ENCODE peak calls at places on chromosomes 4 and X, in four cellular contexts. D is OCI-LY7, K is brain microvascular endothelial cell, O is AG09309. P is an unnamed sample.

GRCh38 chr4:168803727-168804126 is 206.3 kb downstream of the CBR4 start:
- DNase-seq in D (no peak), K (peak), O (peak), P (no peak)

GRCh38 chr4:164779811-164780216 is 25.9 kb downstream of the SMIM31 start:
- DNase-seq in D (peak), K (peak), O (peak), P (peak)

GRCh38 chr4:167826281-167826680 is 266.1 kb upstream of the ANXA10 start:
- DNase-seq in D (no peak), K (no peak), O (no peak), P (no peak)

GRCh38 chr4:4486969-4487368 is 54.9 kb downstream of the STX18 start:
- DNase-seq in D (no peak), K (no peak), O (no peak), P (no peak)

GRCh38 chr4:161822174-161822573 is 341.6 kb downstream of the FSTL5 start:
- DNase-seq in D (no peak), K (no peak), O (no peak), P (no peak)

GRCh38 chr4:177450421-177451107 is 8.3 kb upstream of the AGA start:
- DNase-seq in D (no peak), K (no peak), O (peak), P (no peak)

GRCh38 chr4:20288846-20289512 is 37.3 kb downstream of the SLIT2 start:
- DNase-seq in D (no peak), K (no peak), O (no peak), P (no peak)

GRCh38 chrX:118038614-118039365 is 77.8 kb downstream of the KLHL13 start:
- DNase-seq in D (no peak), K (no peak), O (no peak), P (no peak)

GRCh38 chrX:2188840-2189239 is 311.9 kb downstream of the DHRSX start:
- DNase-seq in D (no peak), K (no peak), O (no peak), P (no peak)

GRCh38 chrX:24426340-24426913 is 38.7 kb upstream of the PDK3 start:
- DNase-seq in D (peak), K (no peak), O (no peak), P (no peak)

GRCh38 chr4:22356996-22357596 is 158.8 kb downstream of the ADGRA3 start:
- DNase-seq in D (no peak), K (peak), O (peak), P (no peak)

GRCh38 chr4:92969650-92970370 is 666.0 kb downstream of the GRID2 start:
- DNase-seq in D (no peak), K (peak), O (peak), P (no peak)

GRCh38 chr4:147628415-147628814 is 11.2 kb downstream of the TMEM184C start:
- DNase-seq in D (no peak), K (no peak), O (no peak), P (no peak)

GRCh38 chrX:136534131-136534530 is 2.1 kb downstream of the VGLL1 start:
- DNase-seq in D (no peak), K (no peak), O (no peak), P (no peak)

GRCh38 chr4:166324321-166324720 is 451.3 kb downstream of the TLL1 start:
- DNase-seq in D (peak), K (peak), O (no peak), P (no peak)

GRCh38 chr4:61532324-61532723 is 332.2 kb downstream of the ADGRL3 start:
- DNase-seq in D (no peak), K (no peak), O (no peak), P (no peak)

GRCh38 chrX:7993873-7994272 is 66.7 kb upstream of the PNPLA4 start:
- DNase-seq in D (no peak), K (no peak), O (no peak), P (no peak)

GRCh38 chrX:7996851-7997250 is 69.6 kb upstream of the PNPLA4 start:
- DNase-seq in D (no peak), K (no peak), O (no peak), P (no peak)

GRCh38 chrX:7996414-7996813 is 69.2 kb upstream of the PNPLA4 start:
- DNase-seq in D (peak), K (peak), O (no peak), P (no peak)
- TF ChIP-seq CTCF in D (peak), K (peak), O (peak), P (peak)

DNA sequence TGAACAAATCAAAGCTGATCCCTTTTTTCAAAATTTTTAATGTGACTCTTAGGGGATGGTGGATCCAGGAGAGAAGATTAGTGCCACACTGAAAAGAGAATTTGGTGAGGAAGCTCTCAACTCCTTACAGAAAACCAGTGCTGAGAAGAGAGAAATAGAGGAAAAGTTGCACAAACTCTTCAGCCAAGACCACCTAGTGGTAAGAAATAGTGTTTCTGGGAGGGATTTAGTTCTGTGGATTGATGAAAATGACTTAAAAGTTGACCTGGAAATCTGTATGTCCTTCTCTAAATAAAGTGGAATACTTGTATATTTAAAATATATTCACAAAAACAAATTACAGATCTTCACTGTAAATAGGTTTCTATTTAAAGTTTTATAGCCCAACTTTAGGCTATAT is 29.2 kb downstream of the NUDT9 start:
- DNase-seq in D (no peak), K (no peak), O (no peak), P (no peak)
- TF ChIP-seq CTCF in D (peak), K (no peak), O (no peak), P (no peak)

GRCh38 chr4:120509719-120510118 is 412.8 kb downstream of the PRDM5 start:
- DNase-seq in D (no peak), K (no peak), O (no peak), P (no peak)
- TF ChIP-seq CTCF in D (no peak), K (no peak), O (no peak), P (no peak)

GRCh38 chr4:996030-996993 is 3.1 kb upstream of the SLC26A1 start:
- DNase-seq in D (no peak), K (no peak), O (no peak), P (no peak)

GRCh38 chr4:993111-994029 is at the start of gene SLC26A1:
- DNase-seq in D (no peak), K (no peak), O (no peak), P (no peak)

GRCh38 chr4:996994-997374 is 3.8 kb upstream of the SLC26A1 start:
- DNase-seq in D (no peak), K (no peak), O (no peak), P (no peak)

GRCh38 chr4:997375-998071 is 4.3 kb upstream of the SLC26A1 start:
- DNase-seq in D (no peak), K (no peak), O (no peak), P (no peak)

GRCh38 chr4:995311-996026 is 2.3 kb upstream of the SLC26A1 start:
- DNase-seq in D (no peak), K (no peak), O (no peak), P (no peak)
- TF ChIP-seq CTCF in D (no peak), K (no peak), O (peak), P (no peak)

GRCh38 chr4:126395661-126396060 is 1080.9 kb downstream of the FAT4 start:
- DNase-seq in D (no peak), K (no peak), O (no peak), P (no peak)

GRCh38 chr4:126396121-126396520 is 1081.4 kb downstream of the FAT4 start:
- DNase-seq in D (no peak), K (no peak), O (no peak), P (no peak)

DNA sequence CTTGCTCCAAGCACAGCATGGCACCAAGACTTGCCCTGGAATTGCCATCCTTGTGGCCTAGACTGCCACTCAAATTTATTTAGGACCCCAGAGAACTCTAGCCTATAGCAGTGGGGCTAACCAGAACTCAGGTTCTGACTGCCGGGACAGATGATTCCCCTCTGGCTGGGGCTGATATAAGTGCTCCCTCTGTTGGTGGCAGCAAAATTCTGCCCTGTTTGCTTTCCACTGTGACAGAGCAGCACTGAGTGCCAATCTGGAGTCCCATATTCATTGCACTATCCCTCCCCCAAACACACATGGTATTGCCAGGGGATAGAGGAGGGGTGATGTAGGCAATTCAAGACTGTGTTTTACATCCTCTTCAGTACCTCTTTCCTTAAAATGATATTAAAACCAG is 1081.9 kb downstream of the FAT4 start:
- DNase-seq in D (no peak), K (no peak), O (no peak), P (no peak)
- TF ChIP-seq CTCF in D (peak), K (peak), O (no peak), P (no peak)

DNA sequence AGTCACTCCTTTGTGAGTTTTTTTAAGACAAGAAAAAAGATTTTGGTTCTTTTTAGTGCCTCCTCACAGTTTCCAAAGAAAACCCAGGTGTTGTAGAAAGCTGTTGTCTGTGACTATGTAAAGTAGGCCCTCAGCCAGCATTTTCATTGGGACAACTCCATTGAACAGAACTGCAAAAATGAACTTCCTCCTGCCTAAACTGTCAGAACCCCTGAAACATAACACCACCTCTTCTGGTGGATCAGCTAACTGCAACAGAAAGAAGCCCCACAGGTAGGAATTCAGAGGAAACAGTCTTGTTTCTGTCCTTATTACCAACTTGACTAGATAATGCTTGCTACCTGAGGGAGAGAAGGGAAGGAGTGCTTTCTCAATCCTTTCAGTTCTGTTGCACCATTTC is 3.4 kb upstream of the ATP11C start:
- DNase-seq in D (peak), K (no peak), O (no peak), P (no peak)
- TF ChIP-seq CTCF in D (peak), K (no peak), O (no peak), P (no peak)

P was measured in ovary.